ENCODE peak calls at places on chromosomes 1 and 21, in four cellular contexts. G is stomach, Y is HepG2, L is A549. I is an unnamed sample.

GRCh38 chr1:171467626-171468025 is 17.7 kb upstream of the PRRC2C start:
- DNase-seq in Y (no peak), L (no peak), G (no peak), I (no peak)

GRCh38 chr1:236284291-236284711 is 2.5 kb upstream of the ERO1B start:
- DNase-seq in L (no peak), Y (no peak), G (no peak), I (no peak)

GRCh38 chr1:226029093-226029496 is 30.0 kb upstream of the SDE2 start:
- DNase-seq in L (no peak), G (peak), Y (peak), I (no peak)

GRCh38 chr1:3261007-3261968 is 192.3 kb downstream of the PRDM16 start:
- DNase-seq in G (peak), L (no peak), Y (peak), I (no peak)

GRCh38 chr1:225254676-225255075 is 173.2 kb downstream of the LBR start:
- DNase-seq in L (no peak), G (no peak), Y (no peak), I (no peak)

GRCh38 chr1:53375440-53375839 is 47.6 kb upstream of the LRP8 start:
- DNase-seq in Y (no peak), G (peak), L (no peak), I (peak)

GRCh38 chr1:232767381-232768074 is 37.7 kb upstream of the MAP10 start:
- DNase-seq in L (peak), G (peak), Y (no peak), I (no peak)

GRCh38 chr1:24385160-24385939 is 28.2 kb downstream of the STPG1 start:
- DNase-seq in G (no peak), L (peak), Y (no peak), I (no peak)

GRCh38 chr1:42128499-42128898 is 24.7 kb upstream of the GUCA2B start:
- DNase-seq in Y (no peak), L (no peak), G (no peak), I (no peak)

GRCh38 chr1:112461200-112461871 is 47.4 kb upstream of the WNT2B start:
- DNase-seq in G (no peak), Y (no peak), L (no peak), I (no peak)

GRCh38 chr21:35336534-35336933 is 287.4 kb upstream of the RUNX1 start:
- DNase-seq in L (no peak), Y (no peak), G (no peak), I (no peak)

GRCh38 chr1:77031101-77031662 is 163.9 kb downstream of the ST6GALNAC5 start:
- DNase-seq in Y (no peak), L (peak), G (no peak), I (no peak)

GRCh38 chr1:32351077-32351858 is 11.0 kb downstream of the FAM229A start:
- DNase-seq in G (peak), L (peak), Y (peak), I (peak)

GRCh38 chr21:16124397-16125130 is 394.8 kb downstream of the USP25 start:
- DNase-seq in L (peak), G (no peak), Y (no peak), I (no peak)

GRCh38 chr1:9256332-9256731 is 21.8 kb downstream of the H6PD start:
- DNase-seq in G (no peak), Y (no peak), L (no peak), I (no peak)

GRCh38 chr1:158087320-158087927 is 93.3 kb upstream of the CD1D start:
- DNase-seq in L (peak), Y (peak), G (no peak), I (peak)

GRCh38 chr1:6488602-6489382 is 2.7 kb downstream of the PLEKHG5 start:
- DNase-seq in L (no peak), Y (no peak), G (peak), I (no peak)

GRCh38 chr1:202590975-202591411 is 119.3 kb downstream of the SYT2 start:
- DNase-seq in G (no peak), Y (no peak), L (no peak), I (no peak)

GRCh38 chr1:168782731-168783130 is 53.7 kb upstream of the DPT start:
- DNase-seq in G (no peak), Y (no peak), L (no peak), I (no peak)

GRCh38 chr1:17502326-17502778 is 37.1 kb upstream of the ARHGEF10L start:
- DNase-seq in L (peak), Y (peak), G (peak), I (peak)

GRCh38 chr1:248585266-248585665 is 10.7 kb upstream of the OR2T34 start:
- DNase-seq in L (no peak), G (no peak), Y (no peak), I (no peak)

GRCh38 chr1:27958513-27958912 is 1.3 kb upstream of the XKR8 start:
- DNase-seq in G (no peak), L (no peak), Y (no peak), I (no peak)

GRCh38 chr1:27960762-27961645 is 1.2 kb downstream of the XKR8 start:
- DNase-seq in G (no peak), L (no peak), Y (no peak), I (no peak)

GRCh38 chr1:27957655-27958054 is 2.1 kb upstream of the XKR8 start:
- DNase-seq in Y (no peak), L (no peak), G (no peak), I (no peak)

GRCh38 chr1:27961646-27962221 is 2.0 kb downstream of the XKR8 start:
- DNase-seq in L (no peak), G (no peak), Y (no peak), I (no peak)

DNA sequence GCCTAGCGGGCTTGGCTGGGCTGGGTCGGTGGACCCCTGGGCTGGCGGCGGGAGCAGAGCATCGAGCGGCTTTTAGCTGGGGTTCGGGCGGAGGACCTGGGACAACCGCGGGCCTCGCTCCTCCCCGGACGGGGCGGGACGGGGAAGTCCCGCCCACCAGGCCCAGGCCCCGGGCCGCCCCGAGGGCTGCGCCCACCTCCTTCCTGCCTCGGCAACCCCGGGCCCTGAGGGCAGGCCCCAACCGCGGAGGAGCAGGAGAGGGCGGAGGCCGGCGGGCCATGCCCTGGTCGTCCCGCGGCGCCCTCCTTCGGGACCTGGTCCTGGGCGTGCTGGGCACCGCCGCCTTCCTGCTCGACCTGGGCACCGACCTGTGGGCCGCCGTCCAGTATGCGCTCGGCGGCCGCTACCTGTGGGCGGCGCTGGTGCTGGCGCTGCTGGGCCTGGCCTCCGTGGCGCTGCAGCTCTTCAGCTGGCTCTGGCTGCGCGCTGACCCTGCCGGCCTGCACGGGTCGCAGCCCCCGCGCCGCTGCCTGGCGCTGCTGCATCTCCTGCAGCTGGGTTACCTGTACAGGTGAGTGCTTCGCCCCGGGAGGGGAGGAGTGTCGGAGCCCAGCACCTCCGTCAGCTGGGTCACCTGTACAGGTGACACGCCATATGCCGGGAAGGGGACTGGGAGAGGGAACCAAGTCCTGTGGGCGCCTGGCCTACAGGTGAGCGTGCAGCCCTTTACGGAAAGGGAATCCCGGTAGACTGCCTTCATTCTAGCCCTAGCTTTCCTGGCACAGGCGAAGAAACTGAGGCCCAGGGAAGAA is at the start of gene XKR8:
- DNase-seq in L (peak), G (peak), Y (peak), I (peak)
- TF ChIP-seq EP300 in L (no peak), G (no peak), Y (no peak), I (no peak)

GRCh38 chr1:38028105-38028591 is 15.6 kb downstream of the UTP11 start:
- DNase-seq in L (no peak), G (no peak), Y (no peak), I (no peak)
- TF ChIP-seq POLR2A in L (no peak), G (no peak), Y (no peak), I (no peak)

GRCh38 chr1:245693116-245693515 is 538.3 kb downstream of the KIF26B start:
- DNase-seq in L (no peak), Y (no peak), G (no peak), I (no peak)

GRCh38 chr1:245693941-245694340 is 539.2 kb downstream of the KIF26B start:
- DNase-seq in G (no peak), Y (no peak), L (no peak), I (no peak)

GRCh38 chr1:245694476-245695195 is 539.9 kb downstream of the KIF26B start:
- DNase-seq in L (no peak), G (no peak), Y (no peak), I (peak)

GRCh38 chr1:245692318-245692717 is 537.5 kb downstream of the KIF26B start:
- DNase-seq in L (no peak), Y (no peak), G (no peak), I (peak)

GRCh38 chr1:245695211-245695610 is 540.4 kb downstream of the KIF26B start:
- DNase-seq in G (no peak), L (no peak), Y (no peak), I (no peak)
- TF ChIP-seq EP300 in G (no peak), L (no peak), Y (no peak), I (no peak)

GRCh38 chr1:161069731-161070270 is at the start of gene ARHGAP30:
- DNase-seq in G (peak), L (no peak), Y (no peak), I (peak)
- TF ChIP-seq POLR2A in G (no peak), L (no peak), Y (no peak), I (peak)

GRCh38 chr1:150516616-150517015 is 1.1 kb downstream of the FALEC start:
- DNase-seq in Y (peak), G (no peak), L (peak), I (no peak)
- TF ChIP-seq EP300 in Y (no peak), G (no peak), L (no peak), I (no peak)

DNA sequence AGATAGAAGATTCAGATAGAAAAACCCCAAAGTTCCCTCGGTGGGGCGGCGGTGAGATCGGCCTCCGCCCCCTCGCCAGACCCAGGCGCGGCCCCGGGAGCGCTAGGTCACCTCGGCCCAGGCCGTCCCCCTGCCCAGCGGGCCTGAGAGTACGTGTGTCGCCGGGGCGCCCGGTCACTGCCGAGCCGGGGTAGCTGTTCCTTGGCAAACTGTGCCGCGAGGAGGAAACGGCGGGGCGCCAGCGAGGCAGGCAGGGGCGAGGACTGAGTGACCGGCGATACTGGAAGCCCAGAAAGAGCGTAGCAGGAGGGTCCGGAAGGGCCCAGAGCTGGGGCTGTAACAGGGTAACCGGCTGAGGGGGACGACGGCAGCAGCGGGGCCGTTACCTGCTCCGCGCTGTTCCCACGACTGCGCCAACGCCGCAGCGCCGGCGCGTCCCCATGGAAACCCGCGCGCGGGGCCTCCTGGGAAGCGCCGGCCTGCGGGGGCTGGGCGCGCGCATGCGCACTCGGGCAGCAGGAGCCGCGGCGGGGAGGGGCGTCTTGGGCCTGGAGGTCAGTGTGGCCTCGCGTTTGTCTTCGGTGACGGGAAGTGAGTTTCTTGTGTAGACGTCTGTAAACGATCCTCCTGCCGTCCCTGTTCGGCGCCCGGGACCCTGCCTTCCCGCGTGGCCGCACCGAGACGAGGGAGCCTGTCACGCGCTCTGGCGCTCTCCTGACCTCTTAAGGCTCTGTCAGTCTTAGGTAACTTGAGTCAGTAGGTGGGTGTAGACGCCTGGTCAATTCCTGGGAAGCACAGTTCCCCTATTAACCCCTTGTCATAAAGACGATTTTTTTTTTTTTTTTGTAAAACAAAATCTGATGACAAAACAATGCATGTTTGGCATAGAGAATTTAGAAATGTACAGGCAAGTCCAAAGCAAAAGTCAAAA is at the start of gene LCA5L:
- DNase-seq in L (peak), G (peak), Y (peak), I (peak)
- TF ChIP-seq POLR2A in L (peak), G (no peak), Y (peak), I (peak)

DNA sequence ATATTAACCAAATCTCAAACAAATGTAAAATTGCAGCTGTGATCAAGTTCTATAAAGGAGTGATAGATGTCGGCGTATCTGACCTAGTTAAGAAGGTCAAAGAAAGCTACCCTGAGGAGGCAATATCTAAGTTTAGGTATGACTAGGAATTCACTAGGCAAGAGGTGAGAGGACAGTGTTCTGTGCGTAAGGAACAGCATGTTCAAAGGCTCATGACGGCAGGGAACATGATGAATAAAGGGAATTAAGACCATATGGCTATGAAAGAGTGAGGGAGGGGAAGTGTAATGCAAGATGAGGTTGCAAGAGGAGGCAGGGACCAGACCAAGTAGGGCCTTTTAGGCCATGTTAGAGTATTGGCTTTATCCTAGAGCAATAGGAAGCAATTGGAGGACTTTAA is 8.6 kb downstream of the LIX1L start:
- DNase-seq in L (no peak), Y (no peak), G (no peak), I (no peak)
- TF ChIP-seq EP300 in L (no peak), Y (no peak), G (peak), I (no peak)